ENCODE peak calls at places on chromosomes 2 and 18, in ten cellular contexts. R, G, I, H, A, Z, J, M, D and S are unnamed samples.

GRCh38 chr2:9975805-9976447 is 24.4 kb downstream of the GRHL1 start:
- DNase-seq in R (peak; percentile 97), G (no peak), I (no peak), H (peak; percentile 83), A (no peak), Z (peak; percentile 97), J (no peak), M (no peak), D (no peak), S (no peak)

GRCh38 chr2:37670378-37671012 is 947 bp downstream of the CDC42EP3 start:
- DNase-seq in R (peak; percentile 57), G (peak; percentile 24), I (no peak), H (no peak), A (no peak), Z (peak; percentile 34), J (peak; percentile 50), M (no peak), D (peak; percentile 42), S (no peak)

GRCh38 chr2:43759195-43759594 is 14.6 kb upstream of the DYNC2LI1 start:
- DNase-seq in R (peak; percentile 67), G (peak; percentile 4), I (no peak), H (peak; percentile 58), A (no peak), Z (peak; percentile 32), J (no peak), M (no peak), D (no peak), S (no peak)

GRCh38 chr2:168662651-168663208 is 139.7 kb upstream of the NOSTRIN start:
- DNase-seq in R (no peak), G (no peak), I (no peak), H (no peak), A (no peak), Z (no peak), J (no peak), M (no peak), D (peak; percentile 29), S (no peak)

GRCh38 chr2:77008925-77009706 is 513.1 kb downstream of the LRRTM4 start:
- DNase-seq in R (peak; percentile 4), G (no peak), I (no peak), H (no peak), A (no peak), Z (peak; percentile 2), J (no peak), M (no peak), D (no peak), S (no peak)

GRCh38 chr2:112181571-112182290 is 43.5 kb downstream of the FBLN7 start:
- DNase-seq in R (no peak), G (no peak), I (peak; percentile 48), H (no peak), A (peak; percentile 82), Z (no peak), J (no peak), M (peak; percentile 55), D (no peak), S (peak; percentile 59)

GRCh38 chr2:117980783-117981676 is 32.8 kb downstream of the CCDC93 start:
- DNase-seq in R (peak; percentile 94), G (no peak), I (no peak), H (peak; percentile 56), A (no peak), Z (peak; percentile 90), J (no peak), M (no peak), D (no peak), S (no peak)

GRCh38 chr2:203675086-203675485 is 31.4 kb upstream of the CD28 start:
- DNase-seq in R (peak; percentile 56), G (no peak), I (no peak), H (no peak), A (no peak), Z (no peak), J (no peak), M (no peak), D (no peak), S (no peak)

GRCh38 chr18:64017870-64018269 is 48.0 kb downstream of the SERPINB8 start:
- DNase-seq in R (peak; percentile 61), G (peak; percentile 43), I (peak; percentile 28), H (peak; percentile 37), A (no peak), Z (peak; percentile 49), J (no peak), M (no peak), D (peak; percentile 45), S (peak; percentile 54)

GRCh38 chr2:230416061-230416721 is at the start of gene SP100:
- DNase-seq in R (peak; percentile 88), G (no peak), I (peak; percentile 29), H (peak; percentile 83), A (peak; percentile 41), Z (peak; percentile 84), J (peak; percentile 82), M (peak; percentile 83), D (no peak), S (peak; percentile 24)

GRCh38 chr2:100059638-100060037 is 82.8 kb downstream of the AFF3 start:
- DNase-seq in R (no peak), G (no peak), I (no peak), H (no peak), A (no peak), Z (no peak), J (no peak), M (no peak), D (no peak), S (no peak)

GRCh38 chr18:36296591-36297418 is 708 bp upstream of the FHOD3 start:
- DNase-seq in R (peak; percentile 79), G (peak; percentile 86), I (no peak), H (peak; percentile 90), A (peak; percentile 64), Z (peak; percentile 93), J (peak; percentile 72), M (no peak), D (peak; percentile 88), S (no peak)

GRCh38 chr2:46499392-46499785 is 20.0 kb downstream of the TMEM247 start:
- DNase-seq in R (no peak), G (no peak), I (no peak), H (no peak), A (no peak), Z (no peak), J (no peak), M (no peak), D (no peak), S (no peak)

GRCh38 chr2:235669983-235670962 is 176.4 kb downstream of the AGAP1 start:
- DNase-seq in R (peak; percentile 87), G (peak; percentile 4), I (peak; percentile 23), H (peak; percentile 86), A (peak; percentile 64), Z (peak; percentile 85), J (peak; percentile 82), M (no peak), D (peak; percentile 92), S (no peak)

GRCh38 chr18:35695384-35695783 is 113.8 kb downstream of the GALNT1 start:
- DNase-seq in R (no peak), G (peak; percentile 88), I (no peak), H (no peak), A (no peak), Z (no peak), J (no peak), M (no peak), D (no peak), S (no peak)

GRCh38 chr18:51580580-51580979 is 383.1 kb upstream of the MEX3C start:
- DNase-seq in R (no peak), G (no peak), I (no peak), H (no peak), A (no peak), Z (no peak), J (no peak), M (no peak), D (no peak), S (no peak)

GRCh38 chr2:15894459-15895144 is 45.7 kb upstream of the MYCN start:
- DNase-seq in R (no peak), G (no peak), I (no peak), H (no peak), A (no peak), Z (no peak), J (no peak), M (no peak), D (no peak), S (no peak)

GRCh38 chr18:42183746-42184145 is 228.7 kb downstream of the PIK3C3 start:
- DNase-seq in R (peak; percentile 52), G (no peak), I (no peak), H (peak; percentile 84), A (no peak), Z (peak; percentile 79), J (no peak), M (no peak), D (no peak), S (no peak)

GRCh38 chr2:66109419-66109818 is 325.5 kb upstream of the MEIS1 start:
- DNase-seq in R (no peak), G (no peak), I (no peak), H (no peak), A (no peak), Z (no peak), J (no peak), M (no peak), D (no peak), S (no peak)